ENCODE peak calls at places on chromosomes 13 and 19, in five cellular contexts. C is cardiac muscle cell, N is gastrocnemius medialis, I is pancreas, F is fibroblast of pulmonary artery. O is an unnamed sample.

GRCh38 chr19:17406887-17407196 is 1.4 kb upstream of the BST2 start:
- DNase-seq in C (no peak), N (no peak), I (no peak), F (no peak), O (no peak)

GRCh38 chr13:103799028-103799427 is 732.8 kb upstream of the SLC10A2 start:
- DNase-seq in C (no peak), N (no peak), I (no peak), F (no peak), O (no peak)

GRCh38 chr19:13872695-13873389 is 4.1 kb upstream of the NANOS3 start:
- DNase-seq in C (no peak), N (no peak), I (peak; percentile 57), F (no peak), O (no peak)

GRCh38 chr13:34161829-34162544 is 344.0 kb downstream of the RFC3 start:
- DNase-seq in C (peak; percentile 77), N (no peak), I (no peak), F (peak; percentile 87), O (peak; percentile 88)

GRCh38 chr19:7783991-7784421 is 21.0 kb downstream of the CLEC4M start:
- DNase-seq in C (peak; percentile 62), N (no peak), I (no peak), F (peak; percentile 55), O (peak; percentile 64)

GRCh38 chr13:89066868-89067466 is 1395.8 kb downstream of the SLITRK5 start:
- DNase-seq in C (peak; percentile 38), N (no peak), I (no peak), F (peak; percentile 45), O (peak; percentile 24)

GRCh38 chr13:113532156-113532806 is 41.8 kb upstream of the DCUN1D2 start:
- DNase-seq in C (peak; percentile 13), N (no peak), I (no peak), F (peak; percentile 33), O (peak; percentile 43)

GRCh38 chr13:113981611-113982295 is 7.9 kb upstream of the C13orf46 start:
- DNase-seq in C (no peak), N (no peak), I (peak; percentile 28), F (no peak), O (no peak)

GRCh38 chr13:59276436-59276835 is 887.3 kb downstream of the DIAPH3 start:
- DNase-seq in C (no peak), N (no peak), I (no peak), F (no peak), O (no peak)

GRCh38 chr19:35643255-35644205 is 2.0 kb downstream of the ETV2 start:
- DNase-seq in C (peak; percentile 86), N (peak; percentile 49), I (peak; percentile 93), F (peak; percentile 79), O (peak; percentile 62)

GRCh38 chr19:28170066-28170465 is 1042.9 kb downstream of the UQCRFS1 start:
- DNase-seq in C (no peak), N (no peak), I (no peak), F (no peak), O (no peak)

GRCh38 chr19:28169168-28169862 is 1043.6 kb downstream of the UQCRFS1 start:
- DNase-seq in C (no peak), N (no peak), I (no peak), F (no peak), O (no peak)

GRCh38 chr19:28171983-28172382 is 1041.0 kb downstream of the UQCRFS1 start:
- DNase-seq in C (no peak), N (no peak), I (no peak), F (no peak), O (no peak)

GRCh38 chr19:28166025-28166424 is 1046.9 kb downstream of the UQCRFS1 start:
- DNase-seq in C (no peak), N (no peak), I (no peak), F (no peak), O (no peak)

GRCh38 chr19:28168557-28168956 is 1044.4 kb downstream of the UQCRFS1 start:
- DNase-seq in C (no peak), N (no peak), I (no peak), F (no peak), O (no peak)
- TF ChIP-seq CTCF in C (no peak), N (no peak), I (no peak), F (no peak), O (no peak)

DNA sequence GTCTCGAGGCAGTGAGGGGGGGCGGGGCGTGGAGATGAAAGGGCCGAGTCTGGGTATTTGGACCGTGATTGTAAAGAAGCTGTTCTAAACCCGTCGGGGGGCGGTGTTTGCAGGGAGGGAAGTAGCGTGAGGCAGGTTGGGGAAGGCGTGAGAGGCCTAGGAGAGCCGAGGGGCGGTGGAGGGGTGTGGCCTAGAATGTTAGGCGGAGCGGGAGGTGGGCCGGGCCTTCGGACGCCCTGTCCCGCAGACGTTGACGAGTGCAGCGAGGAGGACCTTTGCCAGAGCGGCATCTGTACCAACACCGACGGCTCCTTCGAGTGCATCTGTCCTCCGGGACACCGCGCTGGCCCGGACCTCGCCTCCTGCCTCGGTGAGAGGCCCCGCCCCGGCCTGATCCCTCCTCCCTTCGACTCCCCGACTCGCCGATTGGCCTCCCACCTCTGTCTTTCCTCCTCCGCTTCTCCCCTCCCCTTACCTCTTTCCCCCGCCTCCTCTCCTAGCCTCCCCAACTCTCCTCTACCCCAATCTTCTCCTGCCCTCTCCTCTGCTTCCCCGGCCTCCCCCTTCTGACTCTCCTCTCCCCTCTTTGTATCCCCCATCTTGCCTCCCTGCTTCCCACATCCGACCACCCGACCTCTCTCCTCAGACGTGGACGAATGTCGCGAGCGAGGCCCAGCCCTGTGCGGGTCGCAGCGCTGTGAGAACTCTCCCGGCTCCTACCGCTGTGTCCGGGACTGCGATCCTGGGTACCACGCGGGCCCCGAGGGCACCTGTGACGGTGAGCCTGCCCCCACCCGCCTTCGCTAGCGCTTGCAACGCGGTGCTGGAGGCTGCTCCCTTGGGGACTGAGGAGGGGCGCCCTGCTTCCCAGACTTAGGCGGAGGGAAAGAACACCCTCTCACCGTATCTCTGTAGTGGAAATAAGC is 12.8 kb downstream of the LTBP4 start:
- DNase-seq in C (peak; percentile 84), N (peak; percentile 58), I (peak; percentile 57), F (peak; percentile 86), O (peak; percentile 82)
- H3K4me3 ChIP-seq in C (peak overlapping the region; percentile 61), N (peak overlapping the region; percentile 45), I (no peak overlapping the region), F (peak overlapping the region; percentile 92), O (peak overlapping the region; percentile 77)

GRCh38 chr13:95898256-95898655 is 154.9 kb downstream of the UGGT2 start:
- DNase-seq in C (no peak), N (no peak), I (no peak), F (no peak), O (no peak)

GRCh38 chr13:95906999-95907398 is 146.2 kb downstream of the UGGT2 start:
- DNase-seq in C (no peak), N (no peak), I (no peak), F (no peak), O (no peak)

GRCh38 chr13:95902736-95903135 is 150.5 kb downstream of the UGGT2 start:
- DNase-seq in C (peak; percentile 37), N (no peak), I (no peak), F (peak; percentile 40), O (no peak)
- TF ChIP-seq CTCF in C (no peak), N (no peak), I (no peak), F (no peak), O (no peak)

GRCh38 chr19:49680473-49681351 is 3.6 kb downstream of the PRMT1 start:
- DNase-seq in C (peak; percentile 91), N (peak; percentile 88), I (peak; percentile 95), F (peak; percentile 88), O (peak; percentile 80)
- H3K4me3 ChIP-seq in C (no peak overlapping the region), N (peak overlapping the region; percentile 32), I (no peak overlapping the region), F (no peak overlapping the region), O (no peak overlapping the region)

DNA sequence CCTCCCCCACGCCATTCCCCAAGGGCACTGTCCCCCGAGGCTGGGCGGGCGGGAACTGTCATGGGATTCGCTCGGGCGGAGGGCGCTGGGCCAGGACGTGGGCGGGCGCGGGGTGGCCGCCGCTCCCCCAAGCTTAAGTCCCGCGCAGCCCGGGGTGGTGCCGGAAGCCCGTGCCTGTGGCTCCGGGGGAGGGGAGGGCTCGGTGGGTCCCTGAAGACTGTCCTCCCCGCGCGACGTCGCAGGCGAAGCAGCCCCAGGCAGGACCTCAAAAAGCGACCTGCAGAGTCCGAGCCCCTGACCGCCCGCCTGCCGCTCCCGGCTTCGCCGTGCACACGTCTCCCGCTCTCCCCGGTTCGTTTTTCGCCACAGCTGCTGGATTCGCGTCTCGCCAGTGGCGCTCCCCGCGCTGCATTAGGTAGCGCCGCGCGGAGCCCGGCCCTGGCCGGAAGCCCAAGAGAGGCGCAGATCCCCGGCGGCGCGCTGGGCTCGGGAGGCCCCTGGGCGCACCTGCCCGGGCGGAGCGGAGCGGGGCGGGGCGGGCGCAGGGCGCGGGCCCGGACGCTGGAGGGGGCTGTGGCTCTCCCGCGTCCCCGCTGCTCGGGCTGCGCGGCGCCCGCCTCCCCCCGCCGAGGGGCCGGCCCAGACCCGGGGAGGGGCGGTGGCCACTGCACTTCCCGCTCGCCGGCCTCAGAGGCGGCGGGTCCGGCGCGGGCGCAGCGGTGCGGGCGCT is at the start of gene FARP1:
- DNase-seq in C (peak; percentile 72), N (peak; percentile 43), I (peak; percentile 91), F (peak; percentile 56), O (peak; percentile 45)
- TF ChIP-seq CTCF in C (peak; percentile 9), N (peak; percentile 34), I (peak; percentile 9), F (no peak), O (no peak)

GRCh38 chr13:50208826-50209335 is 193.6 kb downstream of the KCNRG start:
- DNase-seq in C (peak; percentile 92), N (peak; percentile 29), I (no peak), F (peak; percentile 93), O (peak; percentile 97)
- H3K4me3 ChIP-seq in C (no peak overlapping the region), N (peak overlapping the region; percentile 39), I (no peak overlapping the region), F (peak overlapping the region; percentile 38), O (peak overlapping the region; percentile 37)

O was measured in fibroblast of mammary gland.